ENCODE peak calls at places on chromosome 11, in six cellular contexts. X is tibial artery; C is Daoy; H is stimulated activated CD4-positive, alpha-beta T cell treated with anti-CD3 and anti-CD28 coated beads, Interleukin-2, amount 100 ng/mL, for 24 hours; W is AG09319; I is progenitor cell of endocrine pancreas. J is an unnamed sample.

GRCh38 chr11:34809191-34810106 is 106.7 kb downstream of the APIP start:
- DNase-seq in X (no peak), C (peak), H (no peak), W (no peak), I (no peak), J (no peak)

GRCh38 chr11:34909955-34910354 is 6.2 kb downstream of the APIP start:
- DNase-seq in X (no peak), C (no peak), H (no peak), W (no peak), I (no peak), J (no peak)

GRCh38 chr11:45041556-45041955 is 90.9 kb upstream of the TP53I11 start:
- DNase-seq in X (no peak), C (no peak), H (no peak), W (no peak), I (no peak), J (no peak)

GRCh38 chr11:19817265-19817851 is 104.7 kb downstream of the NAV2 start:
- DNase-seq in X (no peak), C (no peak), H (no peak), W (no peak), I (no peak), J (no peak)

GRCh38 chr11:28303477-28304191 is 195.4 kb downstream of the METTL15 start:
- DNase-seq in X (no peak), C (no peak), H (no peak), W (no peak), I (no peak), J (no peak)

GRCh38 chr11:115993613-115994012 is 489.4 kb upstream of the CADM1 start:
- DNase-seq in X (no peak), C (no peak), H (no peak), W (no peak), I (no peak), J (no peak)

GRCh38 chr11:334264-335033 is 13.8 kb upstream of the IFITM3 start:
- DNase-seq in X (peak), C (no peak), H (no peak), W (no peak), I (no peak), J (no peak)

GRCh38 chr11:64869571-64870175 is 8.7 kb downstream of the EHD1 start:
- DNase-seq in X (no peak), C (peak), H (no peak), W (no peak), I (peak), J (no peak)

GRCh38 chr11:58060939-58061672 is 30.4 kb downstream of the OR6Q1 start:
- DNase-seq in X (no peak), C (no peak), H (no peak), W (no peak), I (no peak), J (no peak)

GRCh38 chr11:76552987-76553386 is 108.2 kb downstream of the EMSY start:
- DNase-seq in X (no peak), C (no peak), H (no peak), W (no peak), I (no peak), J (no peak)

GRCh38 chr11:66221012-66221411 is 47.4 kb upstream of the RAB1B start:
- DNase-seq in X (peak), C (no peak), H (no peak), W (no peak), I (no peak), J (no peak)

GRCh38 chr11:78188809-78189724 is at the start of gene USP35:
- DNase-seq in X (peak), C (no peak), H (no peak), W (no peak), I (no peak), J (peak)

GRCh38 chr11:16191212-16191851 is 165.0 kb downstream of the SOX6 start:
- DNase-seq in X (no peak), C (no peak), H (no peak), W (no peak), I (no peak), J (no peak)

GRCh38 chr11:64874308-64874707 is 4.1 kb downstream of the EHD1 start:
- DNase-seq in X (no peak), C (no peak), H (no peak), W (no peak), I (no peak), J (no peak)

GRCh38 chr11:102399189-102399588 is 52.2 kb downstream of the BIRC2 start:
- DNase-seq in X (no peak), C (no peak), H (no peak), W (no peak), I (no peak), J (no peak)

GRCh38 chr11:35232961-35233360 is 94.0 kb downstream of the CD44 start:
- DNase-seq in X (no peak), C (no peak), H (no peak), W (no peak), I (no peak), J (no peak)

GRCh38 chr11:100639140-100639539 is 47.9 kb upstream of the ARHGAP42 start:
- DNase-seq in X (no peak), C (peak), H (no peak), W (no peak), I (no peak), J (no peak)

GRCh38 chr11:74466916-74467885 is at the start of gene KCNE3:
- DNase-seq in X (peak), C (peak), H (no peak), W (no peak), I (no peak), J (peak)

GRCh38 chr11:6617315-6617781 is 1.9 kb downstream of the TPP1 start:
- DNase-seq in X (peak), C (no peak), H (no peak), W (no peak), I (no peak), J (peak)

GRCh38 chr11:86719781-86720463 is 47.5 kb upstream of the ME3 start:
- DNase-seq in X (no peak), C (peak), H (no peak), W (no peak), I (no peak), J (peak)

GRCh38 chr11:100574894-100575769 is 112.0 kb upstream of the ARHGAP42 start:
- DNase-seq in X (no peak), C (peak), H (no peak), W (no peak), I (no peak), J (no peak)

GRCh38 chr11:106276126-106276525 is 198.7 kb downstream of the AASDHPPT start:
- DNase-seq in X (no peak), C (no peak), H (no peak), W (no peak), I (no peak), J (no peak)

GRCh38 chr11:726278-726915 is 20.4 kb downstream of the EPS8L2 start:
- DNase-seq in X (peak), C (no peak), H (peak), W (no peak), I (peak), J (peak)

GRCh38 chr11:102794382-102794781 is 3.6 kb downstream of the MMP1 start:
- DNase-seq in X (no peak), C (peak), H (no peak), W (no peak), I (no peak), J (peak)

GRCh38 chr11:59973097-59973496 is 9.3 kb downstream of the OOSP4A start:
- DNase-seq in X (no peak), C (no peak), H (no peak), W (no peak), I (no peak), J (no peak)

GRCh38 chr11:61266602-61267001 is 25.6 kb downstream of the PGA5 start:
- DNase-seq in X (no peak), C (no peak), H (no peak), W (no peak), I (no peak), J (no peak)

GRCh38 chr11:7604331-7604973 is 68.8 kb downstream of the CYB5R2 start:
- DNase-seq in X (no peak), C (no peak), H (no peak), W (no peak), I (no peak), J (no peak)

GRCh38 chr11:2256293-2256913 is 14.0 kb downstream of the ASCL2 start:
- DNase-seq in X (peak), C (no peak), H (no peak), W (no peak), I (no peak), J (peak)

GRCh38 chr11:13869404-13869886 is 93.1 kb upstream of the SPON1 start:
- DNase-seq in X (no peak), C (no peak), H (no peak), W (no peak), I (no peak), J (no peak)

GRCh38 chr11:22879615-22880014 is 19.3 kb upstream of the CCDC179 start:
- DNase-seq in X (no peak), C (no peak), H (no peak), W (no peak), I (no peak), J (peak)